ENCODE peak calls at places on chromosomes 11 and 22, in nine cellular contexts. F is HTR-8/SVneo; T is AG09309; D is adipocyte; E is T-helper 2 cell; W is memory B cell; Y is activated naive CD8-positive, alpha-beta T cell treated with anti-CD3 and anti-CD28 coated beads, Interleukin-2, amount 50 U/mL, for 24 hours; O is osteocyte; Q is stimulated activated CD4-positive, alpha-beta T cell treated with anti-CD3 and anti-CD28 coated beads, Interleukin-12 subunit alpha, Interleukin-12 subunit beta, amount 100 ng/mL, for 48 hours. X is an unnamed sample.
A peak's percentile ranks its signal among the peaks of the same experiment; 100 is the strongest.

GRCh38 chr11:67163006-67163405 is 43.9 kb downstream of the KDM2A start:
- DNase-seq in W (no peak), T (no peak), O (no peak), F (no peak), Y (no peak), E (no peak), Q (no peak), D (no peak), X (no peak)

GRCh38 chr11:6695377-6695776 is 12.2 kb upstream of the MRPL17 start:
- DNase-seq in F (no peak), Y (no peak), Q (no peak), O (no peak), T (no peak), W (no peak), E (no peak), D (no peak), X (peak; percentile 45)

GRCh38 chr11:5476184-5476819 is 12.2 kb upstream of the OR52D1 start:
- DNase-seq in Y (peak; percentile 36), D (peak; percentile 84), W (peak; percentile 15), F (peak; percentile 39), O (no peak), Q (no peak), T (peak; percentile 8), E (peak; percentile 38), X (peak; percentile 70)

GRCh38 chr11:45041556-45041955 is 90.9 kb upstream of the TP53I11 start:
- DNase-seq in W (no peak), Y (no peak), F (no peak), Q (no peak), D (no peak), T (no peak), E (no peak), O (no peak), X (no peak)

GRCh38 chr22:46105494-46106278 is 44.6 kb upstream of the PPARA start:
- DNase-seq in T (peak; percentile 80), D (peak; percentile 27), Q (no peak), O (peak; percentile 89), F (no peak), W (no peak), E (no peak), Y (no peak), X (peak; percentile 83)

GRCh38 chr11:88175004-88175706 is at the start of gene RAB38:
- DNase-seq in E (peak; percentile 33), O (no peak), T (no peak), Y (peak; percentile 40), Q (peak; percentile 20), D (peak; percentile 19), W (no peak), F (no peak), X (peak; percentile 25)

GRCh38 chr11:73470036-73470624 is 93.9 kb downstream of the RELT start:
- DNase-seq in Y (no peak), F (no peak), O (no peak), E (no peak), D (no peak), W (no peak), Q (no peak), T (no peak), X (no peak)

GRCh38 chr11:103338621-103339484 is 229.6 kb downstream of the DYNC2H1 start:
- DNase-seq in E (peak; percentile 2), O (no peak), Q (no peak), F (peak; percentile 26), T (peak; percentile 16), D (peak; percentile 27), W (no peak), Y (no peak), X (no peak)

GRCh38 chr11:117986981-117987495 is 844 bp downstream of the IL10RA start:
- DNase-seq in D (no peak), W (no peak), Q (peak; percentile 60), Y (peak; percentile 50), F (no peak), E (peak; percentile 93), O (no peak), T (no peak), X (no peak)

GRCh38 chr11:67378544-67378943 is 5.1 kb upstream of the CLCF1 start:
- DNase-seq in O (no peak), D (no peak), W (no peak), Q (no peak), Y (no peak), E (no peak), F (no peak), T (no peak), X (no peak)

GRCh38 chr11:64266339-64266738 is 15.0 kb downstream of the PLCB3 start:
- DNase-seq in O (no peak), T (no peak), D (no peak), W (no peak), E (no peak), F (no peak), Q (no peak), Y (no peak), X (no peak)

GRCh38 chr22:32334640-32335365 is 22.9 kb upstream of the RFPL3 start:
- DNase-seq in E (no peak), O (peak; percentile 60), D (no peak), T (no peak), W (peak; percentile 5), Y (no peak), F (no peak), Q (no peak), X (no peak)

GRCh38 chr11:78444726-78445125 is 27.1 kb upstream of the GAB2 start:
- DNase-seq in T (no peak), W (no peak), Q (no peak), D (no peak), F (no peak), O (no peak), Y (no peak), E (peak; percentile 78), X (no peak)

GRCh38 chr22:45887202-45888131 is 89.5 kb downstream of the WNT7B start:
- DNase-seq in O (no peak), Q (no peak), Y (no peak), T (no peak), F (no peak), D (no peak), E (no peak), W (no peak), X (no peak)

GRCh38 chr11:35082322-35083180 is 56.4 kb upstream of the CD44 start:
- DNase-seq in W (peak; percentile 76), T (no peak), O (peak; percentile 85), Y (peak; percentile 83), Q (peak; percentile 73), D (peak; percentile 84), E (peak; percentile 98), F (peak; percentile 91), X (peak; percentile 92)

GRCh38 chr22:46934746-46935491 is 172.5 kb downstream of the TBC1D22A start:
- DNase-seq in T (peak; percentile 61), E (peak; percentile 55), W (no peak), F (peak; percentile 77), D (peak; percentile 83), O (peak; percentile 82), Y (peak; percentile 34), Q (peak; percentile 30), X (peak; percentile 88)

X was measured in AG20443.